ENCODE peak calls at places on chromosome 10, in seven cellular contexts. One of them, this sample, is unnamed.

GRCh38 chr10:3764626-3765375 is 20.2 kb downstream of the KLF6 start:
- DNase-seq in Calu3: no peak
- DNase-seq in foreskin fibroblast: no peak
- DNase-seq in endodermal cell: no peak
- DNase-seq in endothelial cell: no peak
- DNase-seq in brain microvascular endothelial cell: no peak
- DNase-seq in progenitor cell of endocrine pancreas: no peak
- DNase-seq in this sample: no peak

GRCh38 chr10:6050801-6051445 is 11.2 kb downstream of the IL2RA start:
- DNase-seq in Calu3: peak
- DNase-seq in foreskin fibroblast: peak
- DNase-seq in endodermal cell: peak
- DNase-seq in endothelial cell: no peak
- DNase-seq in brain microvascular endothelial cell: peak
- DNase-seq in progenitor cell of endocrine pancreas: no peak
- DNase-seq in this sample: no peak

GRCh38 chr10:5876181-5876768 is 13.4 kb downstream of the ANKRD16 start:
- DNase-seq in Calu3: no peak
- DNase-seq in foreskin fibroblast: peak
- DNase-seq in endodermal cell: no peak
- DNase-seq in endothelial cell: no peak
- DNase-seq in brain microvascular endothelial cell: no peak
- DNase-seq in progenitor cell of endocrine pancreas: no peak
- DNase-seq in this sample: no peak

GRCh38 chr10:17951868-17952371 is at the start of gene SLC39A12:
- DNase-seq in Calu3: no peak
- DNase-seq in foreskin fibroblast: peak
- DNase-seq in endodermal cell: no peak
- DNase-seq in endothelial cell: no peak
- DNase-seq in brain microvascular endothelial cell: peak
- DNase-seq in progenitor cell of endocrine pancreas: no peak
- DNase-seq in this sample: no peak

GRCh38 chr10:127153166-127153565 is 43.2 kb downstream of the INSYN2A start:
- DNase-seq in Calu3: no peak
- DNase-seq in foreskin fibroblast: peak
- DNase-seq in endodermal cell: no peak
- DNase-seq in endothelial cell: no peak
- DNase-seq in brain microvascular endothelial cell: no peak
- DNase-seq in progenitor cell of endocrine pancreas: no peak
- DNase-seq in this sample: no peak

GRCh38 chr10:91887075-91887899 is 22.0 kb downstream of the FGFBP3 start:
- DNase-seq in Calu3: peak
- DNase-seq in foreskin fibroblast: no peak
- DNase-seq in endodermal cell: peak
- DNase-seq in endothelial cell: peak
- DNase-seq in brain microvascular endothelial cell: peak
- DNase-seq in progenitor cell of endocrine pancreas: peak
- DNase-seq in this sample: peak

GRCh38 chr10:124296121-124296812 is 122.5 kb downstream of the OAT start:
- DNase-seq in Calu3: peak
- DNase-seq in foreskin fibroblast: peak
- DNase-seq in endodermal cell: peak
- DNase-seq in endothelial cell: no peak
- DNase-seq in brain microvascular endothelial cell: no peak
- DNase-seq in progenitor cell of endocrine pancreas: no peak
- DNase-seq in this sample: no peak

GRCh38 chr10:123841115-123841514 is 50.5 kb downstream of the CPXM2 start:
- DNase-seq in Calu3: no peak
- DNase-seq in foreskin fibroblast: no peak
- DNase-seq in endodermal cell: no peak
- DNase-seq in endothelial cell: no peak
- DNase-seq in brain microvascular endothelial cell: no peak
- DNase-seq in progenitor cell of endocrine pancreas: no peak
- DNase-seq in this sample: no peak

GRCh38 chr10:618229-618989 is 71.1 kb downstream of the DIP2C start:
- DNase-seq in Calu3: no peak
- DNase-seq in foreskin fibroblast: no peak
- DNase-seq in endodermal cell: no peak
- DNase-seq in endothelial cell: no peak
- DNase-seq in brain microvascular endothelial cell: no peak
- DNase-seq in progenitor cell of endocrine pancreas: no peak
- DNase-seq in this sample: no peak

GRCh38 chr10:47025540-47026300 is 114.5 kb downstream of the PTPN20 start:
- DNase-seq in Calu3: no peak
- DNase-seq in foreskin fibroblast: no peak
- DNase-seq in endodermal cell: peak
- DNase-seq in endothelial cell: peak
- DNase-seq in brain microvascular endothelial cell: peak
- DNase-seq in progenitor cell of endocrine pancreas: peak
- DNase-seq in this sample: no peak

GRCh38 chr10:100730739-100731602 is 14.4 kb upstream of the PAX2 start:
- DNase-seq in Calu3: no peak
- DNase-seq in foreskin fibroblast: no peak
- DNase-seq in endodermal cell: peak
- DNase-seq in endothelial cell: no peak
- DNase-seq in brain microvascular endothelial cell: peak
- DNase-seq in progenitor cell of endocrine pancreas: no peak
- DNase-seq in this sample: peak

GRCh38 chr10:21506351-21506750 is 19.1 kb downstream of the SKIDA1 start:
- DNase-seq in Calu3: no peak
- DNase-seq in foreskin fibroblast: no peak
- DNase-seq in endodermal cell: no peak
- DNase-seq in endothelial cell: no peak
- DNase-seq in brain microvascular endothelial cell: no peak
- DNase-seq in progenitor cell of endocrine pancreas: no peak
- DNase-seq in this sample: no peak

GRCh38 chr10:16777473-16778370 is 39.5 kb downstream of the RSU1 start:
- DNase-seq in Calu3: peak
- DNase-seq in foreskin fibroblast: peak
- DNase-seq in endodermal cell: no peak
- DNase-seq in endothelial cell: peak
- DNase-seq in brain microvascular endothelial cell: peak
- DNase-seq in progenitor cell of endocrine pancreas: no peak
- DNase-seq in this sample: no peak

GRCh38 chr10:123995461-123996131 is 97.8 kb downstream of the CHST15 start:
- DNase-seq in Calu3: peak
- DNase-seq in foreskin fibroblast: peak
- DNase-seq in endodermal cell: peak
- DNase-seq in endothelial cell: peak
- DNase-seq in brain microvascular endothelial cell: peak
- DNase-seq in progenitor cell of endocrine pancreas: no peak
- DNase-seq in this sample: peak

GRCh38 chr10:13448216-13448615 is 80.6 kb downstream of the BEND7 start:
- DNase-seq in Calu3: no peak
- DNase-seq in foreskin fibroblast: peak
- DNase-seq in endodermal cell: no peak
- DNase-seq in endothelial cell: no peak
- DNase-seq in brain microvascular endothelial cell: peak
- DNase-seq in progenitor cell of endocrine pancreas: no peak
- DNase-seq in this sample: no peak

GRCh38 chr10:125773702-125774101 is 1.9 kb downstream of the MMP21 start:
- DNase-seq in Calu3: no peak
- DNase-seq in foreskin fibroblast: no peak
- DNase-seq in endodermal cell: peak
- DNase-seq in endothelial cell: no peak
- DNase-seq in brain microvascular endothelial cell: no peak
- DNase-seq in progenitor cell of endocrine pancreas: no peak
- DNase-seq in this sample: no peak

GRCh38 chr10:127979017-127979416 is 72.1 kb downstream of the PTPRE start:
- DNase-seq in Calu3: no peak
- DNase-seq in foreskin fibroblast: no peak
- DNase-seq in endodermal cell: no peak
- DNase-seq in endothelial cell: no peak
- DNase-seq in brain microvascular endothelial cell: no peak
- DNase-seq in progenitor cell of endocrine pancreas: no peak
- DNase-seq in this sample: no peak

GRCh38 chr10:129911451-129912160 is 52.5 kb downstream of the EBF3 start:
- DNase-seq in Calu3: no peak
- DNase-seq in foreskin fibroblast: no peak
- DNase-seq in endodermal cell: no peak
- DNase-seq in endothelial cell: no peak
- DNase-seq in brain microvascular endothelial cell: no peak
- DNase-seq in progenitor cell of endocrine pancreas: no peak
- DNase-seq in this sample: no peak

GRCh38 chr10:110634527-110635209 is 9.5 kb upstream of the RBM20 start:
- DNase-seq in Calu3: peak
- DNase-seq in foreskin fibroblast: no peak
- DNase-seq in endodermal cell: no peak
- DNase-seq in endothelial cell: no peak
- DNase-seq in brain microvascular endothelial cell: no peak
- DNase-seq in progenitor cell of endocrine pancreas: no peak
- DNase-seq in this sample: no peak

GRCh38 chr10:124250506-124250905 is 157.1 kb upstream of the CHST15 start:
- DNase-seq in Calu3: no peak
- DNase-seq in foreskin fibroblast: no peak
- DNase-seq in endodermal cell: peak
- DNase-seq in endothelial cell: no peak
- DNase-seq in brain microvascular endothelial cell: no peak
- DNase-seq in progenitor cell of endocrine pancreas: no peak
- DNase-seq in this sample: no peak

DNA sequence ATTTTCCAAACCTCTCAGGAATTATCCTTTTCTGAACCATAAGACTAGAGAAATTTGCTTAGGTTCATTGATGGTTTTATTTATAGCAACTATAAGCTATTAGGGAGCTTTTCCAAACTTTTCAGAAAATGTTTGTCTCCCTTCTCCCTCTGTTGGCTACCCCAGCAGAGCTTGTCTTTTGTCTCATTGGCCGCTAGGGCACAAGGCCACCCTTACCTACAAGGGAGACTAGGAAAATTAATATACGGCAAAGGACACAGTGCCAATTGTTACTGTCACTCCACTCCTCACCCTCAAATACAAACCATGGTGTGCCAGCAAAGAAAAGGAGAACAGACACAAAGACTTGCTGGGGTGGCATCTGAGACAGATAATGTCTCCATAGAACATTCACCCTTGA is 471.4 kb downstream of the XPNPEP1 start:
- DNase-seq in Calu3: no peak
- DNase-seq in foreskin fibroblast: no peak
- DNase-seq in endodermal cell: no peak
- DNase-seq in endothelial cell: no peak
- DNase-seq in brain microvascular endothelial cell: no peak
- DNase-seq in progenitor cell of endocrine pancreas: no peak
- DNase-seq in this sample: no peak
- TF ChIP-seq CTCF in Calu3: no peak
- TF ChIP-seq CTCF in foreskin fibroblast: no peak
- TF ChIP-seq CTCF in endodermal cell: peak
- TF ChIP-seq CTCF in endothelial cell: no peak
- TF ChIP-seq CTCF in brain microvascular endothelial cell: peak
- TF ChIP-seq CTCF in progenitor cell of endocrine pancreas: no peak
- TF ChIP-seq CTCF in this sample: no peak

GRCh38 chr10:119489572-119490326 is 52.8 kb downstream of the RGS10 start:
- DNase-seq in Calu3: peak
- DNase-seq in foreskin fibroblast: no peak
- DNase-seq in endodermal cell: peak
- DNase-seq in endothelial cell: peak
- DNase-seq in brain microvascular endothelial cell: peak
- DNase-seq in progenitor cell of endocrine pancreas: peak
- DNase-seq in this sample: peak
- TF ChIP-seq CTCF in Calu3: peak
- TF ChIP-seq CTCF in foreskin fibroblast: peak
- TF ChIP-seq CTCF in endodermal cell: peak
- TF ChIP-seq CTCF in endothelial cell: peak
- TF ChIP-seq CTCF in brain microvascular endothelial cell: peak
- TF ChIP-seq CTCF in progenitor cell of endocrine pancreas: peak
- TF ChIP-seq CTCF in this sample: peak

GRCh38 chr10:35887686-35888085 is 245.6 kb upstream of the FZD8 start:
- DNase-seq in Calu3: no peak
- DNase-seq in foreskin fibroblast: no peak
- DNase-seq in endodermal cell: no peak
- DNase-seq in endothelial cell: no peak
- DNase-seq in brain microvascular endothelial cell: no peak
- DNase-seq in progenitor cell of endocrine pancreas: no peak
- DNase-seq in this sample: no peak

GRCh38 chr10:35885076-35885475 is 243.0 kb upstream of the FZD8 start:
- DNase-seq in Calu3: no peak
- DNase-seq in foreskin fibroblast: no peak
- DNase-seq in endodermal cell: no peak
- DNase-seq in endothelial cell: no peak
- DNase-seq in brain microvascular endothelial cell: no peak
- DNase-seq in progenitor cell of endocrine pancreas: no peak
- DNase-seq in this sample: no peak

GRCh38 chr10:35881320-35881719 is 239.2 kb upstream of the FZD8 start:
- DNase-seq in Calu3: no peak
- DNase-seq in foreskin fibroblast: no peak
- DNase-seq in endodermal cell: no peak
- DNase-seq in endothelial cell: no peak
- DNase-seq in brain microvascular endothelial cell: no peak
- DNase-seq in progenitor cell of endocrine pancreas: no peak
- DNase-seq in this sample: no peak

GRCh38 chr10:35884657-35885071 is 242.6 kb upstream of the FZD8 start:
- DNase-seq in Calu3: no peak
- DNase-seq in foreskin fibroblast: no peak
- DNase-seq in endodermal cell: peak
- DNase-seq in endothelial cell: no peak
- DNase-seq in brain microvascular endothelial cell: no peak
- DNase-seq in progenitor cell of endocrine pancreas: no peak
- DNase-seq in this sample: no peak

GRCh38 chr10:35882422-35883150 is 240.5 kb upstream of the FZD8 start:
- DNase-seq in Calu3: no peak
- DNase-seq in foreskin fibroblast: no peak
- DNase-seq in endodermal cell: peak
- DNase-seq in endothelial cell: no peak
- DNase-seq in brain microvascular endothelial cell: no peak
- DNase-seq in progenitor cell of endocrine pancreas: no peak
- DNase-seq in this sample: peak
- TF ChIP-seq CTCF in Calu3: no peak
- TF ChIP-seq CTCF in foreskin fibroblast: no peak
- TF ChIP-seq CTCF in endodermal cell: peak
- TF ChIP-seq CTCF in endothelial cell: no peak
- TF ChIP-seq CTCF in brain microvascular endothelial cell: no peak
- TF ChIP-seq CTCF in progenitor cell of endocrine pancreas: no peak
- TF ChIP-seq CTCF in this sample: no peak

DNA sequence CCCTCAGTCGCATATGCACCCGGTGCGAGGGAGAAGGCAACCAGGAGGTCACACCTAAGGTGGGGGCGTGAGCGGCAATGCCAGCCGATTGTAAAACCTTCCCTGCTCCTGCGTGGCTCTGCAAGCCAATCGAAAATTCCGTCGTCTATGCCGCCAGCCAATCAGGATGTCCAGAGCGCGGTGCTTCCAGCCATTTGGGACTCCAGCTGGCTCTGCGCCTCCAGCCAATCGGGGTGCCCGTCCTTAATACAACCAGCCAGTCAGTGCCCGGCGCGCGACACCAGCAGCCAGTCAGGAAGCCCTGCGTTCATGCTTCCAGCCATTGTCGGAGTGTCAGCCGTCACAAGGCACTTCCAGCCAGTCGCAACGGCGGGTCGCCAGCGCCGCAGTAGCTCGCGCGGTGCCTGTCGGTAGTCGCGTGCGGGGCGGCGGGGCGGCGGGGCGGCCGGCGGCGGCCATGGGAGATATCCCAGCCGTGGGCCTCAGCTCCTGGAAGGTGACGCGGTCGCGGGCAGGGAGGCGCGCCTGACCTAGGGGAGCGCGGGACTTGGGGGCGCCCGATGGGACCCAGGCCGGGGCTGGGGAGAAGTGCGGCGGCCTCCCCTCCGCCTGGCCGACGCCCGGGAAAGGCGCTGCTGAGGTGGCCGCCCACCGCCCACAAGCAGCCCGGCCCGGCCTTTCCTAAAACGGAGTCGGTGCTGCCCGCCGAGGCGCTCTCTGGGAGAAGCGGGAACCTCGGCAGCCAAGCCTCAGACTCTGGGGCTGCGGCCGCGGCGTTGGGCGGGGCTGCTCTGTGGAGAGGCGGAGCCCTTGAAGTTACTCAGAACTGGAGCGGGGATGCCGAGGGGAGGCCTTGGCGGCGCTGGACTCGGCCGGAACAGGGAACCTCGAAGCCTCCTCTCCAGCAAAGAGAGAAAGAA is at the start of gene AKR1E2:
- DNase-seq in Calu3: peak
- DNase-seq in foreskin fibroblast: peak
- DNase-seq in endodermal cell: peak
- DNase-seq in endothelial cell: peak
- DNase-seq in brain microvascular endothelial cell: peak
- DNase-seq in progenitor cell of endocrine pancreas: peak
- DNase-seq in this sample: peak
- TF ChIP-seq CTCF in Calu3: no peak
- TF ChIP-seq CTCF in foreskin fibroblast: no peak
- TF ChIP-seq CTCF in endodermal cell: no peak
- TF ChIP-seq CTCF in endothelial cell: no peak
- TF ChIP-seq CTCF in brain microvascular endothelial cell: no peak
- TF ChIP-seq CTCF in progenitor cell of endocrine pancreas: no peak
- TF ChIP-seq CTCF in this sample: no peak